ENCODE peak calls at places on chromosomes 7 and 10, in six cellular contexts. W is astrocyte of the cerebellum; K is HFF-Myc; N is CD4-positive, CD25-positive, alpha-beta regulatory T cell; R is NCI-H226; V is NCI-H2029 treated with DMSO at 0.1 percent for 48 hours. L is an unnamed sample.

GRCh38 chr10:72337039-72337629 is 17.6 kb downstream of the DNAJB12 start:
- DNase-seq in V (peak; percentile 22), K (no peak), W (no peak), N (peak; percentile 53), R (peak; percentile 49), L (peak; percentile 93)

GRCh38 chr10:7100004-7100697 is 310.7 kb downstream of the SFMBT2 start:
- DNase-seq in W (no peak), V (no peak), K (no peak), N (no peak), R (no peak), L (no peak)

GRCh38 chr10:2680802-2681201 is 386.5 kb upstream of the PFKP start:
- DNase-seq in K (no peak), W (no peak), N (no peak), R (no peak), V (no peak), L (no peak)

GRCh38 chr7:129163875-129164544 is 19.5 kb downstream of the TSPAN33 start:
- DNase-seq in V (peak; percentile 17), R (no peak), W (peak; percentile 61), K (peak; percentile 31), N (peak; percentile 73), L (no peak)

GRCh38 chr7:85426487-85426960 is 239.7 kb upstream of the SEMA3D start:
- DNase-seq in V (no peak), K (peak; percentile 3), N (no peak), R (no peak), W (no peak), L (no peak)

GRCh38 chr10:97618285-97618684 is 15.0 kb downstream of the MORN4 start:
- DNase-seq in K (no peak), W (no peak), V (no peak), N (no peak), R (no peak), L (no peak)

GRCh38 chr7:155538293-155538692 is 8.1 kb downstream of the CNPY1 start:
- DNase-seq in V (no peak), K (no peak), R (no peak), W (no peak), N (no peak), L (no peak)

GRCh38 chr7:122803323-122803722 is 82.9 kb downstream of the CADPS2 start:
- DNase-seq in K (no peak), V (no peak), W (peak; percentile 23), R (no peak), N (peak; percentile 0), L (no peak)

GRCh38 chr10:131961777-131962450 is 19.8 kb downstream of the BNIP3 start:
- DNase-seq in N (no peak), R (no peak), K (no peak), V (no peak), W (no peak), L (no peak)

GRCh38 chr7:38318241-38318640 is 44.8 kb upstream of the TARP start:
- DNase-seq in R (no peak), K (no peak), W (no peak), N (no peak), V (no peak), L (no peak)

GRCh38 chr7:128210590-128211570 is 30.2 kb upstream of the LEP start:
- DNase-seq in V (no peak), K (no peak), N (no peak), R (no peak), W (no peak), L (no peak)

GRCh38 chr7:50860598-50860997 is 77.9 kb upstream of the GRB10 start:
- DNase-seq in N (no peak), W (no peak), V (no peak), R (no peak), K (no peak), L (no peak)

GRCh38 chr10:34341473-34341872 is 473.6 kb downstream of the PARD3 start:
- DNase-seq in V (no peak), N (no peak), W (no peak), R (no peak), K (no peak), L (no peak)

GRCh38 chr10:68871105-68871711 is 29.9 kb upstream of the DDX50 start:
- DNase-seq in R (peak; percentile 54), V (no peak), N (no peak), W (peak; percentile 9), K (no peak), L (no peak)

L was measured in osteocyte.